ENCODE peak calls at places on chromosomes 3 and 15, in ten cellular contexts. O is CD8-positive, alpha-beta memory T cell; X is AG09309; F is uterus; R is cardiac muscle cell; Y is upper lobe of right lung; Z is heart right ventricle; K is fibroblast of lung; T is cardiac fibroblast; B is A549. E is an unnamed sample.

GRCh38 chr3:121660356-121661171 is at the start of gene HCLS1:
- DNase-seq in X (no peak), Z (peak), Y (peak), B (no peak), T (peak), O (peak), R (no peak), F (peak), K (no peak), E (peak)

GRCh38 chr3:194577985-194578905 is 55.0 kb downstream of the TMEM44 start:
- DNase-seq in R (no peak), X (no peak), O (no peak), Z (peak), T (peak), F (no peak), B (peak), K (peak), Y (no peak), E (no peak)

GRCh38 chr15:56919708-56920637 is 1.5 kb downstream of the TCF12 start:
- DNase-seq in K (peak), R (no peak), F (peak), T (peak), B (peak), X (no peak), O (no peak), Z (peak), Y (peak), E (peak)

GRCh38 chr3:179882322-179882721 is 154.4 kb downstream of the PEX5L start:
- DNase-seq in Z (no peak), Y (no peak), X (no peak), T (no peak), O (no peak), B (no peak), K (no peak), F (no peak), R (no peak), E (no peak)

GRCh38 chr15:71804226-71804625 is 6.1 kb upstream of the NR2E3 start:
- DNase-seq in B (no peak), O (no peak), R (no peak), Z (no peak), X (no peak), F (no peak), T (no peak), Y (no peak), K (no peak), E (no peak)

GRCh38 chr15:43948691-43949325 is 122.0 kb downstream of the WDR76 start:
- DNase-seq in T (no peak), R (no peak), Z (no peak), F (no peak), O (no peak), B (no peak), X (no peak), K (no peak), Y (no peak), E (no peak)

GRCh38 chr3:185874119-185874518 is 49.3 kb upstream of the IGF2BP2 start:
- DNase-seq in K (no peak), F (no peak), Z (no peak), Y (no peak), X (no peak), R (no peak), O (no peak), T (no peak), B (no peak), E (no peak)

GRCh38 chr3:73418636-73419035 is 206.1 kb downstream of the PDZRN3 start:
- DNase-seq in O (no peak), X (no peak), F (no peak), R (no peak), Z (no peak), Y (no peak), B (no peak), K (no peak), T (no peak), E (no peak)

GRCh38 chr3:188272481-188273372 is 118.8 kb downstream of the LPP start:
- DNase-seq in T (peak), X (no peak), B (peak), O (no peak), Y (no peak), R (no peak), Z (no peak), F (peak), K (peak), E (no peak)

GRCh38 chr15:43871835-43872234 is 45.0 kb downstream of the WDR76 start:
- DNase-seq in K (no peak), F (no peak), T (no peak), B (no peak), Y (no peak), X (no peak), R (no peak), Z (no peak), O (no peak), E (no peak)

GRCh38 chr3:195106418-195106906 is 164.5 kb downstream of the XXYLT1 start:
- DNase-seq in K (peak), Y (peak), B (peak), T (peak), R (peak), O (peak), F (peak), Z (peak), X (no peak), E (peak)

GRCh38 chr15:81297147-81297572 is 26.8 kb downstream of the STARD5 start:
- DNase-seq in Z (no peak), O (no peak), R (no peak), T (peak), K (no peak), F (no peak), Y (no peak), X (no peak), B (peak), E (no peak)

GRCh38 chr3:129433565-129433964 is 5.1 kb upstream of the EFCAB12 start:
- DNase-seq in R (no peak), T (no peak), Z (no peak), Y (no peak), X (no peak), O (no peak), B (no peak), K (no peak), F (no peak), E (no peak)

GRCh38 chr3:130759692-130760338 is 13.2 kb upstream of the PIK3R4 start:
- DNase-seq in R (peak), B (peak), Y (no peak), T (peak), Z (no peak), O (peak), F (no peak), K (peak), X (peak), E (peak)

GRCh38 chr3:126971891-126972351 is 11.0 kb upstream of the PLXNA1 start:
- DNase-seq in O (no peak), T (peak), B (no peak), Y (peak), F (peak), X (no peak), Z (peak), K (peak), R (no peak), E (peak)

GRCh38 chr3:136263251-136263650 is 13.1 kb downstream of the PCCB start:
- DNase-seq in T (no peak), Z (no peak), B (no peak), F (no peak), K (no peak), O (no peak), R (no peak), X (no peak), Y (no peak), E (no peak)

GRCh38 chr3:27688053-27688452 is 34.1 kb downstream of the EOMES start:
- DNase-seq in Z (no peak), X (no peak), F (no peak), O (no peak), R (no peak), T (no peak), Y (peak), B (no peak), K (no peak), E (no peak)

GRCh38 chr3:277873-278272 is 81.3 kb downstream of the CHL1 start:
- DNase-seq in X (no peak), Y (no peak), T (no peak), K (no peak), F (no peak), R (no peak), O (no peak), B (no peak), Z (no peak), E (no peak)
- H3K4me3 ChIP-seq in X (no peak), Y (no peak), T (no peak), K (no peak), F (no peak), R (no peak), O (no peak), B (no peak), Z (no peak), E (no peak)

GRCh38 chr3:141412087-141412935 is 44.0 kb downstream of the ZBTB38 start:
- DNase-seq in B (peak), T (peak), X (peak), F (peak), O (peak), Z (no peak), Y (no peak), R (no peak), K (peak), E (no peak)
- H3K4me3 ChIP-seq in B (peak), T (no peak), X (no peak), F (peak), O (peak), Z (peak), Y (peak), R (no peak), K (peak), E (peak)

DNA sequence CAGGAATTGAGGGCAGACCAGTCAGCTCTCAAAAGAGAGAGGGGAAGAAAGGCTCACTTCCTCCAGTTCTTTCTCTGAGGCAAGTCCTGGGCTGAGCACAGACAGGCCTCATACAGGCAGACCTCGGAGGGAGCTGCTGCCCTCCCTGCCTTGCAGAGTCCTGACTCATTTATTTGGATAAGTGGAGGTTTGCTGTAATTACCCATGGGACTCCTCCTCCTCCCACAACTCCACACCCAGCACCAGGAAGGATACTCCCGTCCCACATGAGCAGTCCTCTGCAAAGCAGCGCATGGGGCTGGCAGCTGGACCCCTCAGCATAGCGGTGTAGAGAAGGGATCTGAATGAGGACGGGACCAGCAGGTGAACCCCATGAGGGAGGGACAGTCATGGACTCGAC is 13.4 kb upstream of the SCN10A start:
- DNase-seq in Y (no peak), F (peak), B (peak), R (no peak), Z (peak), T (peak), K (peak), X (peak), O (no peak), E (no peak)
- H3K4me3 ChIP-seq in Y (no peak), F (no peak), B (no peak), R (no peak), Z (no peak), T (no peak), K (no peak), X (no peak), O (no peak), E (no peak)

DNA sequence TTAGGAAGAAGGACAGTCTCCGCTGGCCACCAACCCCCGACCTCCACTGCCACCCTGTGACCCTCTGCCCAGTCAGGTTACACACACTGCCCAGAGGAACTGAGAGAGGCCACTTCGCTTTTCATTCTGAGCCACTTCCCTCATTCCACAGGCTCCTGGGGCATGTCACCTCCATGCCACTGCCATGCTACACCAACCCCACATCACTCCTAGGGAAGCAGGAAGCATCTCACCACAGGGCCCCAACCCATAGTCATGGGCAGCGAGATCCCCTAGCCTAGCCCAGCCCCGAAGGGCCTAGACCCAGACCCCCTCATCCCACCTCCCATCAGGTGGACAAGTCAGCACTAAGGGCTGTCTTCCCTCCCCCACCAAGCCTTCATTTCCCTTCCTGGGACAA is 1.4 kb downstream of the PLCB2 start:
- DNase-seq in R (no peak), Y (peak), X (no peak), B (no peak), K (no peak), T (no peak), F (no peak), O (no peak), Z (no peak), E (no peak)
- H3K4me3 ChIP-seq in R (no peak), Y (peak), X (no peak), B (no peak), K (no peak), T (no peak), F (no peak), O (peak), Z (peak), E (peak)

GRCh38 chr3:31893174-31893573 is 87.9 kb downstream of the OSBPL10 start:
- DNase-seq in R (no peak), X (no peak), B (no peak), F (no peak), K (peak), O (no peak), T (peak), Z (no peak), Y (no peak), E (no peak)
- H3K4me3 ChIP-seq in R (no peak), X (no peak), B (no peak), F (no peak), K (no peak), O (no peak), T (no peak), Z (no peak), Y (no peak), E (no peak)

DNA sequence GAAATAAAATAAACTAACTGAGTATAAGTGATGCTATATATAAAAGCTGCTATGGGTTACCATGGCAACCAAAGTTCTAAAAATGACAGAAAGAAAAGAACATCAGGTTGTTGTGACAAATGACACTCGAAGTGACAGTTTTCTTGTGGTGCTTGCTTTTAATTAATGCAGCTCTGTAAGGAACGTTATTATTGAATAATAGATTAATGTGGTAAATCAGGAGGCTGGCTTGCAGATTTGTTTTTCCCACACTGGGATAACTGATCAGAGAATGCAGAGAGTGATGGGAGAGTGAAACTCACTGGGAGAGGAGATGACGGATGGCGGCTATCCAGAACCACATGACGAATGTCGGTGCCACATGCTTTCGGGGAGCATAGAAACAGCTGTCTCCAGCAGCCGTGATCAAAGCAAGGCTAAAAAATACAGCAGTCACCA is 207.0 kb upstream of the ATP10A start:
- DNase-seq in K (no peak), X (no peak), F (no peak), Y (no peak), T (no peak), Z (no peak), B (no peak), O (no peak), R (no peak), E (no peak)
- H3K4me3 ChIP-seq in K (no peak), X (no peak), F (no peak), Y (no peak), T (no peak), Z (no peak), B (no peak), O (no peak), R (no peak), E (no peak)

GRCh38 chr3:114680299-114680698 is 386.5 kb downstream of the TIGIT start:
- DNase-seq in B (no peak), T (no peak), X (no peak), O (no peak), F (no peak), R (no peak), K (no peak), Z (no peak), Y (no peak), E (no peak)
- H3K4me3 ChIP-seq in B (no peak), T (no peak), X (no peak), O (no peak), F (no peak), R (no peak), K (no peak), Z (no peak), Y (no peak), E (no peak)

GRCh38 chr15:52256366-52256765 is 39.2 kb downstream of the MYO5C start:
- DNase-seq in X (peak), R (peak), F (peak), K (peak), Y (no peak), O (peak), T (peak), B (peak), Z (peak), E (no peak)
- H3K4me3 ChIP-seq in X (no peak), R (no peak), F (no peak), K (peak), Y (no peak), O (peak), T (no peak), B (no peak), Z (no peak), E (no peak)

DNA sequence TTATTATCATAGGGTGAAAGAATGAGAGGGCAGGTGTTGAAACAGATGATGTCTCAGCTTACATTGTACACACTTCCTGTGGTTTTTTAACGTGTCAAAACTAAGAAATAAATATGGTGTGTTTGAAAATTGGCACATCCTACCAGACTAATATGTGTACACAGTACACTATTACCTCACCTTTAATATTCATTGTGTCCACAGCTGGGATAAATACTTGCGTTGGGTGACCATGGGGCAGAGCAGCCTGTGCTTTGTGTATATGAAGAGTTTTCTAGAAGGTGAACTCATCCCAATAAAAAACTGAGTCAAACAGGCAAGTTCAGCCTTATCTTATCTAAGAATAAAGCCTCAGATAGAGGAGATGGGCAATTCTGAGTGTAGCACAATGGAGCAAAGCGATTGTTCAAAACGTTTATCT is 17.3 kb downstream of the SUCNR1 start:
- DNase-seq in B (peak), O (no peak), T (no peak), Z (no peak), F (no peak), Y (no peak), K (peak), R (no peak), X (no peak), E (no peak)
- H3K4me3 ChIP-seq in B (no peak), O (no peak), T (no peak), Z (no peak), F (no peak), Y (no peak), K (no peak), R (no peak), X (no peak), E (no peak)